ENCODE peak calls at places on chromosomes 3 and 15, in six cellular contexts. X, L, O, H, Z and B are unnamed samples.

GRCh38 chr15:98292442-98293240 is 332.1 kb downstream of the ARRDC4 start:
- DNase-seq in L (no peak), H (peak), X (no peak), O (peak), Z (peak), B (peak)

GRCh38 chr3:67291287-67292252 is 293.5 kb downstream of the KBTBD8 start:
- DNase-seq in O (no peak), L (no peak), H (no peak), X (no peak), Z (no peak), B (no peak)

GRCh38 chr3:161314836-161315391 is 56.4 kb downstream of the SPTSSB start:
- DNase-seq in L (no peak), Z (no peak), X (no peak), H (no peak), O (no peak), B (no peak)

GRCh38 chr15:69575387-69575786 is 122.8 kb downstream of the RPLP1 start:
- DNase-seq in O (no peak), X (no peak), Z (no peak), H (no peak), L (no peak), B (no peak)

GRCh38 chr3:47010050-47010712 is 30.7 kb downstream of the NBEAL2 start:
- DNase-seq in Z (no peak), H (peak), X (no peak), L (peak), O (peak), B (no peak)

GRCh38 chr3:10213156-10213792 is 35.0 kb upstream of the TATDN2 start:
- DNase-seq in O (no peak), Z (no peak), X (no peak), H (no peak), L (no peak), B (no peak)

GRCh38 chr3:122100591-122101491 is 45.7 kb downstream of the CD86 start:
- DNase-seq in O (no peak), L (no peak), H (no peak), X (no peak), Z (peak), B (no peak)

GRCh38 chr15:57156210-57156887 is 220.0 kb upstream of the CGNL1 start:
- DNase-seq in H (no peak), Z (peak), L (no peak), O (no peak), X (no peak), B (no peak)

GRCh38 chr15:92937880-92938279 is 37.8 kb downstream of the CHD2 start:
- DNase-seq in L (no peak), Z (no peak), H (no peak), X (no peak), O (no peak), B (no peak)

GRCh38 chr15:85024509-85025336 is 43.1 kb downstream of the PDE8A start:
- DNase-seq in X (no peak), L (no peak), H (no peak), O (no peak), Z (peak), B (no peak)

GRCh38 chr15:24955549-24955929 is 752 bp downstream of the SNRPN start:
- DNase-seq in O (peak), H (no peak), L (no peak), Z (no peak), X (no peak), B (peak)

GRCh38 chr15:65087873-65088642 is 11.5 kb downstream of the KBTBD13 start:
- DNase-seq in H (no peak), Z (no peak), O (peak), L (no peak), X (no peak), B (no peak)

GRCh38 chr3:101812895-101813294 is 33.9 kb downstream of the NXPE3 start:
- DNase-seq in Z (no peak), O (no peak), H (no peak), L (no peak), X (no peak), B (no peak)

GRCh38 chr3:99645277-99646106 is 7.1 kb downstream of the COL8A1 start:
- DNase-seq in Z (peak), O (no peak), H (peak), L (no peak), X (no peak), B (no peak)

GRCh38 chr15:50150349-50150748 is 31.3 kb upstream of the ATP8B4 start:
- DNase-seq in Z (no peak), L (no peak), H (no peak), O (no peak), X (no peak), B (no peak)

GRCh38 chr3:183064475-183064874 is 34.8 kb downstream of the MCCC1 start:
- DNase-seq in X (no peak), O (no peak), L (no peak), H (no peak), Z (no peak), B (no peak)

GRCh38 chr3:15256861-15257341 is 50.9 kb downstream of the CAPN7 start:
- DNase-seq in O (no peak), L (no peak), X (no peak), H (no peak), Z (no peak), B (no peak)

GRCh38 chr3:15260531-15260930 is 54.5 kb downstream of the CAPN7 start:
- DNase-seq in O (no peak), Z (no peak), H (no peak), X (no peak), L (no peak), B (no peak)

GRCh38 chr3:15261274-15261673 is 55.2 kb downstream of the CAPN7 start:
- DNase-seq in X (no peak), Z (no peak), O (no peak), L (no peak), H (no peak), B (no peak)

GRCh38 chr3:15262021-15262420 is 56.0 kb downstream of the CAPN7 start:
- DNase-seq in Z (no peak), H (no peak), X (no peak), L (no peak), O (no peak), B (no peak)

GRCh38 chr3:15258720-15259119 is 52.7 kb downstream of the CAPN7 start:
- DNase-seq in O (no peak), H (no peak), X (no peak), Z (no peak), L (no peak), B (no peak)
- TF ChIP-seq CTCF in O (no peak), H (no peak), X (no peak), Z (no peak), L (no peak), B (no peak)

GRCh38 chr3:195557327-195557726 is 14.2 kb upstream of the PPP1R2 start:
- DNase-seq in L (no peak), X (no peak), O (no peak), H (no peak), Z (no peak), B (no peak)

GRCh38 chr3:195554458-195554857 is 11.3 kb upstream of the PPP1R2 start:
- DNase-seq in Z (no peak), X (no peak), H (no peak), O (no peak), L (no peak), B (no peak)

GRCh38 chr3:195555110-195555509 is 12.0 kb upstream of the PPP1R2 start:
- DNase-seq in Z (no peak), L (no peak), X (no peak), O (no peak), H (no peak), B (no peak)

GRCh38 chr3:195558602-195559001 is 15.5 kb upstream of the PPP1R2 start:
- DNase-seq in L (no peak), X (no peak), H (peak), Z (peak), O (no peak), B (no peak)

GRCh38 chr3:195556390-195556789 is 13.3 kb upstream of the PPP1R2 start:
- DNase-seq in Z (no peak), H (peak), X (no peak), O (no peak), L (no peak), B (no peak)
- TF ChIP-seq CTCF in Z (peak), H (no peak), X (no peak), O (no peak), L (no peak), B (no peak)

GRCh38 chr3:98188553-98188952 is 22.1 kb downstream of the OR5H15 start:
- DNase-seq in H (no peak), X (no peak), O (no peak), L (no peak), Z (no peak), B (no peak)
- TF ChIP-seq CTCF in H (peak), X (no peak), O (no peak), L (no peak), Z (peak), B (no peak)

DNA sequence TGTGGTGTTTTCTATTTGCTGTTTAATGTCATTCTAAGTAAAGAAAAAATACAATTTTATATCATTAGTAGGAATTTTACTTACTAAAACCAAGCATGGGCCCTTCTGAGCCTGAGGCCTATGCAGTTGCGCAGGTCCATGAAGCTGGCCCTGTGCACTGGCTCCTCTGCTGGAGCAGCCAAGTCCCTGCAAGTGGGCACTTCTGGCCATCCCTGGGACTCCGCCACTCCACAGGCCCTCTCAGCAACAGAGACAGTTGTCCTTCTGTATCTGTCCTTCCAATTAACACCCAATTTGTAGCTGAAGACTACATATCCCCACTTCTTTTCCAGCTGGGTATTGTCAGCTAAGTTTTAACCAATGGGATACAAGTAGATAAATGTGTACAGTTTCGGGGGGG is 49.9 kb upstream of the RYK start:
- DNase-seq in Z (no peak), X (no peak), O (no peak), L (no peak), H (peak), B (no peak)
- TF ChIP-seq CTCF in Z (peak), X (no peak), O (no peak), L (no peak), H (no peak), B (no peak)

GRCh38 chr3:127394984-127395662 is 107.3 kb upstream of the PRR20G start:
- DNase-seq in O (no peak), Z (no peak), X (no peak), L (no peak), H (no peak), B (no peak)

GRCh38 chr3:127391436-127392145 is 103.7 kb upstream of the PRR20G start:
- DNase-seq in X (no peak), L (no peak), O (peak), H (no peak), Z (no peak), B (no peak)

GRCh38 chr3:127394031-127394430 is 106.2 kb upstream of the PRR20G start:
- DNase-seq in X (no peak), H (no peak), O (no peak), L (no peak), Z (no peak), B (no peak)

GRCh38 chr3:127392146-127392470 is 104.3 kb upstream of the PRR20G start:
- DNase-seq in H (no peak), X (no peak), O (no peak), Z (no peak), L (no peak), B (no peak)

GRCh38 chr3:127393131-127393820 is 105.4 kb upstream of the PRR20G start:
- DNase-seq in O (no peak), Z (no peak), L (no peak), H (no peak), X (no peak), B (no peak)
- TF ChIP-seq CTCF in O (no peak), Z (no peak), L (no peak), H (no peak), X (no peak), B (no peak)

GRCh38 chr3:107627962-107628542 is 105.3 kb downstream of the BBX start:
- DNase-seq in O (no peak), H (no peak), X (no peak), L (no peak), Z (no peak), B (no peak)
- TF ChIP-seq CTCF in O (no peak), H (no peak), X (no peak), L (no peak), Z (peak), B (no peak)

GRCh38 chr15:94168250-94168649 is 63.1 kb upstream of the MCTP2 start:
- DNase-seq in X (no peak), H (no peak), O (no peak), Z (no peak), L (no peak), B (no peak)

GRCh38 chr15:94162946-94163345 is 68.4 kb upstream of the MCTP2 start:
- DNase-seq in H (no peak), O (no peak), Z (no peak), X (no peak), L (no peak), B (no peak)

GRCh38 chr15:94164202-94164807 is 67.1 kb upstream of the MCTP2 start:
- DNase-seq in H (peak), L (no peak), Z (peak), X (peak), O (no peak), B (peak)
- TF ChIP-seq CTCF in H (peak), L (peak), Z (peak), X (peak), O (peak), B (peak)

GRCh38 chr3:140552403-140552802 is 125.5 kb upstream of the TRIM42 start:
- DNase-seq in H (no peak), O (no peak), Z (no peak), L (no peak), X (no peak), B (no peak)
- TF ChIP-seq CTCF in H (no peak), O (no peak), Z (no peak), L (no peak), X (no peak), B (no peak)